ENCODE peak calls at places on chromosomes 2 and 18, in nine cellular contexts. R, H, O, P, Q, J, A, Y and F are unnamed samples.

GRCh38 chr2:10721344-10722251 is at the start of gene ATP6V1C2:
- DNase-seq in P (no peak), Y (peak), H (peak), R (no peak), J (no peak), O (peak), A (no peak), Q (peak), F (no peak)

GRCh38 chr2:119218478-119219064 is 5.1 kb upstream of the STEAP3 start:
- DNase-seq in O (peak), R (no peak), H (peak), Y (no peak), J (peak), A (no peak), Q (no peak), P (no peak), F (no peak)

GRCh38 chr2:71223767-71224333 is 3.1 kb downstream of the PAIP2B start:
- DNase-seq in Q (no peak), Y (no peak), P (no peak), J (no peak), H (no peak), A (no peak), O (peak), R (no peak), F (no peak)

GRCh38 chr2:1022178-1022577 is 71.5 kb downstream of the SNTG2 start:
- DNase-seq in P (no peak), Y (no peak), R (no peak), A (no peak), H (no peak), Q (no peak), J (no peak), O (no peak), F (no peak)

GRCh38 chr2:158745067-158745865 is 49.9 kb upstream of the DAPL1 start:
- DNase-seq in R (no peak), Q (no peak), J (no peak), P (no peak), H (no peak), Y (peak), O (peak), A (peak), F (no peak)

GRCh38 chr18:70522183-70522582 is 233.3 kb downstream of the SOCS6 start:
- DNase-seq in A (no peak), Y (no peak), R (no peak), P (no peak), O (no peak), Q (no peak), H (no peak), J (no peak), F (no peak)

GRCh38 chr2:159064446-159065301 is 96.2 kb downstream of the TANC1 start:
- DNase-seq in O (no peak), P (no peak), Y (no peak), J (no peak), A (no peak), R (no peak), H (no peak), Q (no peak), F (no peak)

GRCh38 chr2:23436346-23437099 is 51.5 kb downstream of the KLHL29 start:
- DNase-seq in R (no peak), O (no peak), Q (no peak), J (no peak), P (no peak), H (no peak), Y (no peak), A (no peak), F (no peak)

GRCh38 chr2:129457277-129457818 is 522.1 kb upstream of the RAB6C start:
- DNase-seq in J (no peak), Y (no peak), O (no peak), Q (no peak), A (no peak), R (no peak), P (no peak), H (no peak), F (no peak)

GRCh38 chr2:240069846-240070245 is 16.5 kb upstream of the OR6B3 start:
- DNase-seq in O (no peak), P (no peak), A (no peak), Q (no peak), J (no peak), R (no peak), Y (no peak), H (no peak), F (no peak)

GRCh38 chr2:56680971-56681631 is 497.3 kb downstream of the CCDC85A start:
- DNase-seq in O (no peak), R (no peak), P (no peak), A (no peak), J (no peak), Y (no peak), H (no peak), Q (no peak), F (no peak)